ENCODE peak calls at places on chromosomes 13 and 19, in ten cellular contexts. G is Peyer's patch; D is tibial nerve; A is fibroblast of lung; L is heart left ventricle; P is CD8-positive, alpha-beta T cell; C is choroid plexus epithelial cell; Y is left lung; R is breast epithelium; X is coronary artery. Q is an unnamed sample.

GRCh38 chr19:16061943-16062342 is 14.4 kb upstream of the TPM4 start:
- DNase-seq in G (peak; percentile 47), A (no peak), X (no peak), Y (no peak), C (no peak), R (no peak), D (no peak), L (no peak), P (no peak), Q (no peak)

GRCh38 chr19:42081584-42082258 is 5.8 kb downstream of the ZNF574 start:
- DNase-seq in L (no peak), C (peak; percentile 82), G (no peak), R (no peak), P (no peak), X (no peak), A (peak; percentile 43), D (no peak), Y (no peak), Q (peak; percentile 25)

GRCh38 chr19:45263013-45263412 is 11.9 kb downstream of the MARK4 start:
- DNase-seq in L (no peak), Y (no peak), X (no peak), C (no peak), D (no peak), A (no peak), P (no peak), R (no peak), G (no peak), Q (no peak)

GRCh38 chr13:65656740-65657329 is 1573.3 kb downstream of the PCDH9 start:
- DNase-seq in R (no peak), L (no peak), G (no peak), X (no peak), C (peak; percentile 63), A (peak; percentile 12), D (no peak), P (no peak), Y (no peak), Q (no peak)

GRCh38 chr13:50526771-50527567 is 316.5 kb downstream of the DLEU7 start:
- DNase-seq in P (no peak), X (no peak), A (no peak), L (no peak), G (no peak), Y (no peak), D (no peak), C (no peak), R (peak; percentile 65), Q (no peak)

GRCh38 chr19:3357362-3357730 is 9.0 kb upstream of the NFIC start:
- DNase-seq in R (no peak), D (no peak), X (no peak), Y (no peak), G (no peak), C (no peak), P (no peak), L (no peak), A (no peak), Q (no peak)

GRCh38 chr19:6378036-6378435 is 2.3 kb upstream of the PSPN start:
- DNase-seq in X (no peak), D (no peak), L (no peak), P (no peak), Y (no peak), R (no peak), G (no peak), A (peak; percentile 80), C (peak; percentile 60), Q (peak; percentile 37)

GRCh38 chr13:30736461-30736860 is 1.1 kb downstream of the ALOX5AP start:
- DNase-seq in L (no peak), G (no peak), P (no peak), Y (no peak), D (no peak), X (no peak), C (no peak), A (no peak), R (no peak), Q (no peak)

GRCh38 chr13:24802074-24802473 is 38.1 kb downstream of the RNF17 start:
- DNase-seq in P (no peak), D (no peak), Y (no peak), L (no peak), G (no peak), X (no peak), C (peak; percentile 1), A (peak; percentile 4), R (no peak), Q (no peak)

GRCh38 chr19:6039541-6040225 is 61.7 kb upstream of the RANBP3 start:
- DNase-seq in R (peak; percentile 35), L (no peak), A (peak; percentile 74), D (no peak), C (no peak), P (no peak), G (peak; percentile 40), X (peak; percentile 55), Y (no peak), Q (no peak)

GRCh38 chr19:46670874-46671273 is 9.9 kb upstream of the DACT3 start:
- DNase-seq in D (no peak), X (no peak), R (no peak), Y (no peak), G (no peak), P (no peak), L (no peak), C (peak; percentile 22), A (peak; percentile 62), Q (no peak)

GRCh38 chr19:2495130-2495641 is 19.3 kb downstream of the GADD45B start:
- DNase-seq in Y (peak; percentile 90), C (peak; percentile 58), G (peak; percentile 91), R (peak; percentile 89), P (no peak), L (peak; percentile 88), X (peak; percentile 90), A (peak; percentile 56), D (peak; percentile 59), Q (peak; percentile 43)

GRCh38 chr13:104953588-104953987 is 1581.9 kb downstream of the EFNB2 start:
- DNase-seq in Y (no peak), P (no peak), D (no peak), A (no peak), X (no peak), G (no peak), L (no peak), R (no peak), C (peak; percentile 65), Q (no peak)

GRCh38 chr19:35381926-35382325 is 11.1 kb downstream of the GPR42 start:
- DNase-seq in C (no peak), Y (no peak), R (no peak), D (no peak), X (no peak), L (no peak), P (no peak), A (no peak), G (no peak), Q (no peak)

GRCh38 chr19:6481541-6482342 is at the start of gene DENND1C:
- DNase-seq in L (no peak), R (no peak), A (no peak), C (peak; percentile 32), X (no peak), P (peak; percentile 70), Y (peak; percentile 64), G (peak; percentile 91), D (peak; percentile 11), Q (no peak)

GRCh38 chr19:27745978-27746542 is 1466.9 kb downstream of the UQCRFS1 start:
- DNase-seq in A (no peak), Y (no peak), R (no peak), P (no peak), L (no peak), G (peak; percentile 18), D (no peak), C (no peak), X (peak; percentile 40), Q (no peak)

GRCh38 chr19:10685210-10685609 is 16.0 kb upstream of the QTRT1 start:
- DNase-seq in R (no peak), G (no peak), Y (no peak), D (no peak), X (no peak), L (no peak), A (no peak), P (no peak), C (no peak), Q (peak; percentile 42)

DNA sequence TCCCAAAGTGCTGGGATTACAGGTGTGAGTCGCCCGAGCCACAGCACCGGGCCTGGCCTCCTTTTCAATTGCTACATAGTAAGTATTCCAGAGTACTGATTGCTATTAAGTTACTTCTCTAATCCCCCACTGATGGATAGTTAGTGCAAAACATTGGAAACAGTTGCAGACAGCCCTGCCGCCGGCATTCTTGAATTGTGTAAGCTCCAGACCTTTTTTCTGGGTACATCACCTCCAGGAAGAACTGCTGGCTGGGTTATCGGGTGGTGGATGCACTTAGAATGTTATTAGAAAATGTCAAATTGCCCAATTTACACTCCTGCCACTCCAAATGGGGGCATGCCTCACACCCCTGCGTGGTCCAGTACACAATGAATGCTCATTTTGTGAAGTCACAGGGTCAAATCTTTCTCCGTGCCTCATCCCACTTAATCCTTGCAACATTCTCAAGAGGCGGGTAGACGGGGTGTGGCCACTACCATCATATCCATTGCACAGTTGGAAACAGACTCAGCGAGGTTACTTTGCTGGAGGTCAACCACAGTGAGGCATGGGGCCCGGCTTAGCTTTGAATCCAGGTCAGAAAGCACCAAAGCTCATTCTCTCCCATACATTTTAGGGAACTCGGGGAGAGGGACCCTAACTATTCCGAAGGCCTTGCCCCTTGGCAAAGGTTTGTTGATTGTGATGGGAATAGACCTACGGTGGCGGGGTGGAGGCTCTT is 1.0 kb upstream of the KDM4B start:
- DNase-seq in L (no peak), D (no peak), Y (no peak), A (peak; percentile 49), P (no peak), C (peak; percentile 74), G (no peak), R (no peak), X (peak; percentile 72), Q (no peak)
- H3K4me3 ChIP-seq in L (peak overlapping the region; percentile 34), D (peak overlapping the region; percentile 4), Y (peak overlapping the region; percentile 61), A (peak overlapping the region; percentile 7), P (peak overlapping the region; percentile 34), C (peak overlapping the region; percentile 46), G (peak overlapping the region; percentile 29), R (peak overlapping the region; percentile 75), X (peak overlapping the region; percentile 58), Q (peak overlapping the region; percentile 47)

GRCh38 chr19:43126720-43127119 is 44.2 kb upstream of the PSG2 start:
- DNase-seq in R (no peak), P (no peak), G (no peak), L (no peak), X (no peak), A (no peak), D (no peak), C (no peak), Y (no peak), Q (no peak)

GRCh38 chr19:43132696-43133095 is 50.2 kb upstream of the PSG2 start:
- DNase-seq in C (no peak), P (no peak), A (no peak), G (no peak), D (no peak), Y (no peak), R (no peak), X (no peak), L (no peak), Q (no peak)
- TF ChIP-seq CTCF in C (no peak), P (no peak), A (no peak), G (no peak), D (no peak), Y (no peak), R (no peak), X (no peak), L (no peak), Q (no peak)

GRCh38 chr19:8577741-8578140 is 499 bp upstream of the MYO1F start:
- DNase-seq in C (no peak), G (no peak), X (no peak), A (no peak), R (no peak), D (no peak), Y (no peak), L (no peak), P (no peak), Q (no peak)
- H3K4me3 ChIP-seq in C (no peak overlapping the region), G (peak overlapping the region; percentile 51), X (no peak overlapping the region), A (no peak overlapping the region), R (no peak overlapping the region), D (no peak overlapping the region), Y (peak overlapping the region; percentile 57), L (no peak overlapping the region), P (no peak overlapping the region), Q (no peak overlapping the region)

GRCh38 chr19:51365211-51366049 is 758 bp downstream of the ETFB start:
- DNase-seq in D (peak; percentile 22), L (no peak), G (peak; percentile 60), X (no peak), A (peak; percentile 61), R (no peak), P (no peak), Y (no peak), C (peak; percentile 65), Q (peak; percentile 13)
- TF ChIP-seq CTCF in D (no peak), L (no peak), G (no peak), X (no peak), A (peak; percentile 25), R (no peak), P (peak; percentile 15), Y (no peak), C (peak; percentile 31), Q (no peak)

Q was measured in dorsolateral prefrontal cortex.